ENCODE peak calls at places on chromosomes 5 and 9, in ten cellular contexts. Q is cardiac muscle cell, L is IMR-90, C is PC-9, I is neural progenitor cell, E is A673, U is left lung, Z is fibroblast of lung, F is thoracic aorta, X is tibial nerve. A is an unnamed sample. For H3K36me3, the result is how much of the 10 kb centered on the place peaks cover.

GRCh38 chr5:141746395-141746794 is 64.4 kb upstream of the ARAP3 start:
- DNase-seq in I (no peak), Q (no peak), F (no peak), L (no peak), E (no peak), U (no peak), Z (no peak), C (no peak), X (no peak), A (no peak)

GRCh38 chr5:176652136-176652535 is 4.9 kb downstream of the TSPAN17 start:
- DNase-seq in C (no peak), L (no peak), E (no peak), Q (no peak), Z (no peak), U (no peak), I (peak), F (no peak), X (no peak), A (no peak)

GRCh38 chr5:91643796-91644195 is 260.7 kb upstream of the ARRDC3 start:
- DNase-seq in Q (no peak), C (no peak), L (peak), E (no peak), U (no peak), X (no peak), Z (peak), F (no peak), I (no peak), A (no peak)

GRCh38 chr5:109413463-109413862 is 3.7 kb upstream of the PJA2 start:
- DNase-seq in Q (peak), E (peak), L (peak), I (peak), F (no peak), X (no peak), U (no peak), C (no peak), Z (peak), A (no peak)

GRCh38 chr9:109775516-109775915 is 4.5 kb upstream of the PALM2AKAP2 start:
- DNase-seq in Q (no peak), X (no peak), Z (peak), C (no peak), I (no peak), U (no peak), E (no peak), L (peak), F (no peak), A (no peak)

GRCh38 chr5:151471276-151471675 is 23.9 kb downstream of the SLC36A1 start:
- DNase-seq in F (no peak), X (no peak), E (no peak), Q (no peak), L (peak), C (no peak), U (no peak), I (no peak), Z (peak), A (no peak)

GRCh38 chr9:137788561-137789294 is 88.9 kb upstream of the CACNA1B start:
- DNase-seq in U (peak), F (no peak), Z (no peak), I (no peak), E (no peak), L (no peak), C (no peak), Q (no peak), X (no peak), A (peak)

GRCh38 chr5:135322744-135323143 is 76.3 kb downstream of the MACROH2A1 start:
- DNase-seq in Z (no peak), I (no peak), U (no peak), L (no peak), X (no peak), Q (no peak), F (no peak), C (no peak), E (no peak), A (no peak)

GRCh38 chr5:58459276-58459859 is 518 bp downstream of the PLK2 start:
- DNase-seq in X (peak), Q (peak), I (peak), F (no peak), E (peak), U (peak), Z (no peak), L (peak), C (peak), A (peak)

GRCh38 chr5:59380350-59380951 is 513.1 kb downstream of the PDE4D start:
- DNase-seq in F (no peak), C (peak), Q (peak), Z (peak), X (no peak), I (peak), U (no peak), E (peak), L (peak), A (peak)

GRCh38 chr5:58462623-58463230 is 2.8 kb upstream of the PLK2 start:
- DNase-seq in L (peak), F (no peak), Z (peak), E (peak), C (no peak), Q (peak), U (no peak), X (peak), I (peak), A (peak)

GRCh38 chr9:106092083-106092482 is 397.7 kb downstream of the TMEM38B start:
- DNase-seq in I (no peak), C (no peak), Q (no peak), X (no peak), F (no peak), Z (no peak), L (no peak), U (no peak), E (no peak), A (no peak)

GRCh38 chr9:128921881-128922763 is 1.3 kb downstream of the PHYHD1 start:
- DNase-seq in L (peak), Q (peak), E (peak), X (peak), I (peak), C (no peak), U (no peak), F (no peak), Z (peak), A (no peak)

GRCh38 chr5:53112909-53113308 is 3.4 kb upstream of the MOCS2 start:
- DNase-seq in C (no peak), X (no peak), Q (no peak), U (no peak), F (no peak), Z (no peak), L (no peak), I (no peak), E (no peak), A (no peak)

GRCh38 chr9:135965124-135965756 is 4.1 kb upstream of the UBAC1 start:
- DNase-seq in I (peak), U (no peak), L (no peak), F (no peak), E (no peak), X (no peak), C (no peak), Q (no peak), Z (no peak), A (no peak)

GRCh38 chr5:6260846-6261245 is 117.5 kb downstream of the MED10 start:
- DNase-seq in L (no peak), Q (no peak), X (no peak), Z (no peak), F (no peak), C (no peak), E (no peak), I (no peak), U (no peak), A (no peak)

GRCh38 chr5:170238456-170238855 is 5.7 kb downstream of the C5orf58 start:
- DNase-seq in C (no peak), I (no peak), Q (no peak), U (no peak), E (no peak), F (no peak), Z (no peak), L (no peak), X (no peak), A (no peak)

GRCh38 chr9:116632990-116633441 is 54.1 kb upstream of the TRIM32 start:
- DNase-seq in U (no peak), C (no peak), X (no peak), Z (peak), I (no peak), Q (no peak), L (peak), F (no peak), E (peak), A (no peak)

GRCh38 chr9:80242022-80242421 is 670.3 kb downstream of the TLE4 start:
- DNase-seq in U (no peak), I (no peak), Q (no peak), C (no peak), Z (no peak), E (no peak), X (no peak), F (no peak), L (no peak), A (no peak)

GRCh38 chr5:179852993-179853547 is 5.5 kb downstream of the MRNIP start:
- DNase-seq in Z (no peak), X (no peak), Q (no peak), C (no peak), E (no peak), I (no peak), L (no peak), U (no peak), F (no peak), A (no peak)

GRCh38 chr5:115961413-115962238 is 649 bp upstream of the LVRN start:
- DNase-seq in Z (peak), C (no peak), U (no peak), I (peak), L (no peak), E (no peak), Q (peak), X (no peak), F (no peak), A (no peak)

GRCh38 chr5:39437469-39437868 is 12.7 kb upstream of the DAB2 start:
- DNase-seq in X (no peak), C (no peak), E (no peak), I (no peak), L (no peak), F (no peak), Q (no peak), U (no peak), Z (no peak), A (peak)

GRCh38 chr9:113446323-113446740 is 17.2 kb upstream of the RGS3 start:
- DNase-seq in Q (peak), I (peak), X (no peak), F (no peak), Z (peak), C (no peak), L (peak), U (no peak), E (peak), A (peak)

GRCh38 chr5:76732405-76733048 is 16.6 kb downstream of the F2R start:
- DNase-seq in C (no peak), I (no peak), U (no peak), Z (no peak), E (no peak), X (no peak), L (no peak), F (no peak), Q (no peak), A (no peak)

GRCh38 chr5:180304016-180304292 is 12.1 kb upstream of the MAPK9 start:
- DNase-seq in Z (no peak), C (no peak), Q (no peak), F (no peak), E (no peak), X (no peak), I (no peak), U (no peak), L (no peak), A (no peak)

GRCh38 chr9:98522487-98522886 is 186.2 kb downstream of the GABBR2 start:
- DNase-seq in X (no peak), I (no peak), U (no peak), Z (no peak), Q (no peak), L (no peak), C (no peak), E (no peak), F (no peak), A (no peak)

GRCh38 chr5:8719797-8720196 is 826.1 kb downstream of the SEMA5A start:
- DNase-seq in I (no peak), L (no peak), Z (no peak), Q (no peak), U (no peak), F (no peak), C (no peak), X (no peak), E (no peak), A (no peak)

GRCh38 chr9:92140074-92140753 is 25.0 kb upstream of the SPTLC1 start:
- DNase-seq in Z (peak), U (peak), Q (peak), I (peak), E (peak), F (no peak), L (peak), X (peak), C (peak), A (peak)

GRCh38 chr9:90038778-90039177 is 434.0 kb downstream of the GADD45G start:
- DNase-seq in C (no peak), Q (no peak), L (no peak), X (no peak), F (no peak), I (peak), U (no peak), E (no peak), Z (peak), A (no peak)

GRCh38 chr9:123327697-123328100 is 28.3 kb upstream of the CRB2 start:
- DNase-seq in L (no peak), E (no peak), F (no peak), X (no peak), Z (no peak), I (no peak), Q (no peak), C (peak), U (peak), A (peak)

GRCh38 chr9:21615446-21615845 is 133.3 kb upstream of the IFNE start:
- DNase-seq in C (no peak), I (no peak), L (peak), Z (peak), U (no peak), Q (no peak), F (no peak), E (no peak), X (no peak), A (no peak)

GRCh38 chr5:148740966-148741742 is 85.3 kb upstream of the ADRB2 start:
- DNase-seq in Q (peak), L (peak), C (no peak), U (no peak), F (no peak), X (no peak), I (peak), Z (peak), E (peak), A (peak)

GRCh38 chr9:8917978-8918739 is 1118.6 kb upstream of the DMAC1 start:
- DNase-seq in L (no peak), Q (no peak), Z (no peak), E (no peak), X (no peak), U (no peak), F (no peak), I (no peak), C (no peak), A (no peak)

GRCh38 chr5:95901676-95902646 is 59.7 kb downstream of the ELL2 start:
- DNase-seq in X (no peak), I (no peak), E (peak), U (no peak), C (no peak), L (peak), F (no peak), Q (no peak), Z (peak), A (peak)

GRCh38 chr9:134787601-134788531 is 92.7 kb upstream of the FCN2 start:
- DNase-seq in C (no peak), L (no peak), U (no peak), X (no peak), F (no peak), Z (no peak), I (no peak), Q (no peak), E (no peak), A (no peak)

GRCh38 chr5:33526755-33527154 is 86.0 kb downstream of the TARS1 start:
- DNase-seq in L (no peak), E (no peak), U (no peak), Z (no peak), X (no peak), F (no peak), I (no peak), Q (no peak), C (no peak), A (no peak)

GRCh38 chr5:150146862-150147579 is 8.6 kb downstream of the PDGFRB start:
- DNase-seq in C (no peak), Z (no peak), Q (no peak), L (no peak), X (no peak), I (no peak), E (no peak), U (no peak), F (no peak), A (no peak)
- H3K27ac ChIP-seq in C (no peak), Z (peak), Q (no peak), L (peak), X (peak), I (no peak), E (no peak), U (peak), F (peak), A (peak)

GRCh38 chr5:50766042-50766441 is 99.6 kb downstream of the PARP8 start:
- DNase-seq in X (no peak), U (no peak), E (no peak), L (no peak), C (no peak), Z (no peak), F (no peak), I (no peak), Q (no peak), A (no peak)
- H3K36me3 ChIP-seq in X (under half), U (under half), E (under half), L (under half), C (under half), Z (under half), F (under half), I (under half), Q (under half), A (under half)

GRCh38 chr5:14166437-14166836 is 23.3 kb downstream of the TRIO start:
- DNase-seq in I (no peak), E (no peak), Q (no peak), U (no peak), F (no peak), Z (peak), L (no peak), C (no peak), X (no peak), A (no peak)
- H3K27ac ChIP-seq in I (no peak), E (no peak), Q (no peak), U (no peak), F (no peak), Z (peak), L (peak), C (peak), X (no peak), A (no peak)

GRCh38 chr5:172348084-172348483 is 64.5 kb upstream of the UBTD2 start:
- DNase-seq in Z (no peak), I (no peak), C (no peak), U (no peak), L (no peak), X (no peak), E (no peak), Q (no peak), F (no peak), A (no peak)

GRCh38 chr5:172347653-172348052 is 64.1 kb upstream of the UBTD2 start:
- DNase-seq in E (no peak), U (no peak), C (no peak), Z (peak), I (no peak), Q (no peak), X (no peak), L (peak), F (no peak), A (no peak)

GRCh38 chr5:172350212-172351181 is 66.9 kb upstream of the UBTD2 start:
- DNase-seq in Z (no peak), L (no peak), E (no peak), Q (no peak), I (no peak), X (no peak), C (no peak), U (no peak), F (no peak), A (no peak)

GRCh38 chr5:172353271-172353807 is 69.8 kb upstream of the UBTD2 start:
- DNase-seq in X (no peak), Q (no peak), L (peak), Z (no peak), E (no peak), C (no peak), U (no peak), F (no peak), I (no peak), A (no peak)

GRCh38 chr5:172351240-172351778 is 67.7 kb upstream of the UBTD2 start:
- DNase-seq in E (no peak), I (no peak), X (no peak), F (no peak), C (no peak), L (no peak), Z (no peak), Q (no peak), U (no peak), A (no peak)
- H3K36me3 ChIP-seq in E (under half), I (under half), X (under half), F (half or more), C (under half), L (half or more), Z (under half), Q (under half), U (half or more), A (under half)

GRCh38 chr9:107943901-107944300 is 454.3 kb upstream of the KLF4 start:
- DNase-seq in C (no peak), E (no peak), X (no peak), F (no peak), U (no peak), Z (no peak), I (no peak), L (no peak), Q (no peak), A (no peak)

GRCh38 chr9:107942870-107943269 is 453.3 kb upstream of the KLF4 start:
- DNase-seq in L (no peak), U (no peak), E (no peak), Z (no peak), I (no peak), C (no peak), F (no peak), X (no peak), Q (no peak), A (no peak)

GRCh38 chr9:107945493-107945892 is 455.9 kb upstream of the KLF4 start:
- DNase-seq in C (no peak), Q (no peak), Z (no peak), F (no peak), I (no peak), X (no peak), U (no peak), L (no peak), E (no peak), A (no peak)

GRCh38 chr9:107945961-107946360 is 456.4 kb upstream of the KLF4 start:
- DNase-seq in Z (no peak), Q (no peak), U (no peak), F (no peak), X (no peak), C (no peak), L (no peak), E (no peak), I (no peak), A (no peak)

GRCh38 chr9:107944387-107944786 is 454.8 kb upstream of the KLF4 start:
- DNase-seq in Z (no peak), U (no peak), X (no peak), Q (no peak), E (no peak), C (no peak), I (no peak), L (no peak), F (no peak), A (no peak)
- H3K27ac ChIP-seq in Z (no peak), U (no peak), X (no peak), Q (no peak), E (no peak), C (no peak), I (no peak), L (no peak), F (no peak), A (no peak)

A was measured in small intestine.